ENCODE peak calls at places on chromosomes 16 and 17, in seven cellular contexts. V, K, O, A, Y, U and E are unnamed samples.
A peak's percentile ranks its signal among the peaks of the same experiment; 100 is the strongest.

GRCh38 chr16:87392823-87393679 is 915 bp downstream of the MAP1LC3B start:
- DNase-seq in V (peak; percentile 53), K (peak; percentile 27), O (peak; percentile 21), A (peak; percentile 76), Y (peak; percentile 50), U (no peak), E (peak; percentile 55)

GRCh38 chr17:78197147-78197830 is 10.1 kb downstream of the AFMID start:
- DNase-seq in V (peak; percentile 39), K (no peak), O (no peak), A (no peak), Y (no peak), U (peak; percentile 58), E (no peak)

GRCh38 chr17:74454197-74455024 is 12.0 kb upstream of the CD300A start:
- DNase-seq in V (no peak), K (peak; percentile 58), O (peak; percentile 88), A (no peak), Y (no peak), U (peak; percentile 72), E (peak; percentile 70)

GRCh38 chr16:2751577-2752034 is 832 bp upstream of the SRRM2 start:
- DNase-seq in V (no peak), K (no peak), O (no peak), A (peak; percentile 89), Y (peak; percentile 88), U (peak; percentile 97), E (no peak)

GRCh38 chr16:4313563-4314531 is 2.0 kb upstream of the GLIS2 start:
- DNase-seq in V (no peak), K (no peak), O (no peak), A (peak; percentile 98), Y (peak; percentile 76), U (peak; percentile 96), E (no peak)

GRCh38 chr17:44061446-44061845 is 5.0 kb downstream of the LSM12 start:
- DNase-seq in V (no peak), K (peak; percentile 93), O (no peak), A (no peak), Y (no peak), U (no peak), E (no peak)

GRCh38 chr17:10215286-10215685 is 16.9 kb upstream of the GAS7 start:
- DNase-seq in V (no peak), K (no peak), O (no peak), A (no peak), Y (no peak), U (no peak), E (no peak)

GRCh38 chr17:39186481-39187002 is 10.9 kb downstream of the CACNB1 start:
- DNase-seq in V (no peak), K (no peak), O (no peak), A (no peak), Y (peak; percentile 1), U (no peak), E (no peak)

GRCh38 chr17:43212641-43213490 is 1.2 kb downstream of the TMEM106A start:
- DNase-seq in V (peak; percentile 31), K (no peak), O (no peak), A (no peak), Y (no peak), U (no peak), E (peak; percentile 5)

GRCh38 chr17:41464682-41465081 is 2.5 kb downstream of the KRT32 start:
- DNase-seq in V (peak; percentile 69), K (peak; percentile 82), O (no peak), A (no peak), Y (no peak), U (no peak), E (peak; percentile 95)

GRCh38 chr17:47969975-47970724 is 763 bp upstream of the CDK5RAP3 start:
- DNase-seq in V (no peak), K (no peak), O (no peak), A (no peak), Y (no peak), U (no peak), E (no peak)

GRCh38 chr17:17823433-17824118 is 13.2 kb downstream of the SREBF1 start:
- DNase-seq in V (peak; percentile 76), K (peak; percentile 80), O (peak; percentile 89), A (peak; percentile 97), Y (peak; percentile 100), U (peak; percentile 100), E (peak; percentile 76)

GRCh38 chr16:68397710-68398171 is 50.6 kb downstream of the SMPD3 start:
- DNase-seq in V (no peak), K (no peak), O (no peak), A (no peak), Y (no peak), U (no peak), E (no peak)